ENCODE peak calls at places on chromosomes 6 and 20, in four cellular contexts. D is upper lobe of right lung, X is neural progenitor cell, K is heart left ventricle. B is an unnamed sample. For H3K9me3 and H3K4me1, the result is how much of the 10 kb centered on the place peaks cover.

GRCh38 chr6:19811397-19812079 is 25.6 kb upstream of the ID4 start:
- DNase-seq in D (no peak), X (peak), K (no peak), B (no peak)

GRCh38 chr6:30071081-30071818 is 4.3 kb downstream of the PPP1R11 start:
- DNase-seq in D (peak), X (peak), K (peak), B (no peak)

GRCh38 chr20:42441196-42441861 is 748.4 kb downstream of the PTPRT start:
- DNase-seq in D (no peak), X (no peak), K (no peak), B (no peak)

GRCh38 chr20:46398963-46399362 is 7.5 kb downstream of the ELMO2 start:
- DNase-seq in D (no peak), X (no peak), K (no peak), B (no peak)

GRCh38 chr6:152748843-152749242 is 1.8 kb upstream of the VIP start:
- DNase-seq in D (no peak), X (no peak), K (no peak), B (no peak)

GRCh38 chr6:49906511-49906910 is 40.2 kb upstream of the CRISP1 start:
- DNase-seq in D (no peak), X (no peak), K (peak), B (no peak)

GRCh38 chr20:29296256-29297230 is 1960.9 kb upstream of the DEFB115 start:
- DNase-seq in D (no peak), X (no peak), K (no peak), B (no peak)

GRCh38 chr6:23213651-23214050 is 644.3 kb downstream of the HDGFL1 start:
- DNase-seq in D (no peak), X (no peak), K (no peak), B (no peak)

GRCh38 chr20:50123418-50123817 is 10.5 kb upstream of the UBE2V1 start:
- DNase-seq in D (peak), X (no peak), K (no peak), B (no peak)

GRCh38 chr20:47691632-47692031 is 93.6 kb downstream of the SULF2 start:
- DNase-seq in D (no peak), X (peak), K (no peak), B (no peak)

GRCh38 chr20:41047975-41048305 is 19.3 kb downstream of the TOP1 start:
- DNase-seq in D (no peak), X (no peak), K (no peak), B (no peak)

GRCh38 chr6:136763716-136764521 is 28.4 kb downstream of the MAP3K5 start:
- DNase-seq in D (no peak), X (no peak), K (no peak), B (no peak)
- H3K4me3 ChIP-seq in D (no peak), X (no peak), K (no peak), B (no peak)

GRCh38 chr6:4786936-4787504 is 10.8 kb downstream of the CDYL start:
- DNase-seq in D (no peak), X (no peak), K (no peak), B (peak)
- H3K9me3 ChIP-seq in D (under half), X (under half), K (under half), B (under half)

DNA sequence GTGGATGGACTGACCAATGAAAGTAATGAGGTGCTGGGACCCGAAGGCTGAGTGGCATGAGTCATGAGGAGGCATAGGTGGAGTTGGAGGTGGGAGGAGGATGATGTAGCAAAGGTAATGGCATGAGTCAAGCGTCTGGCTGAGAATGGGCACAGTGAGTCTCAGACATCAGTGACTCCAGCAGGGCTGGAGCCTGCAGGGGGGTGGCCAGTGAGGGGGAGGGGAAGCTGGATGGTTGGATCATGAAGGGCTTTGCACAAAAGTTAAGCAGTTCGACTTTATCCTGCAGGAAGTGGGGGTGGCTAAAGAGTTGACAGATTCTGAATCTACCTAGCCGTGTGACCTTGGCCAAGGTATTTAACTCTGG is 99.0 kb upstream of the IYD start:
- DNase-seq in D (no peak), X (no peak), K (no peak), B (no peak)
- H3K4me1 ChIP-seq in D (under half), X (under half), K (under half), B (under half)

DNA sequence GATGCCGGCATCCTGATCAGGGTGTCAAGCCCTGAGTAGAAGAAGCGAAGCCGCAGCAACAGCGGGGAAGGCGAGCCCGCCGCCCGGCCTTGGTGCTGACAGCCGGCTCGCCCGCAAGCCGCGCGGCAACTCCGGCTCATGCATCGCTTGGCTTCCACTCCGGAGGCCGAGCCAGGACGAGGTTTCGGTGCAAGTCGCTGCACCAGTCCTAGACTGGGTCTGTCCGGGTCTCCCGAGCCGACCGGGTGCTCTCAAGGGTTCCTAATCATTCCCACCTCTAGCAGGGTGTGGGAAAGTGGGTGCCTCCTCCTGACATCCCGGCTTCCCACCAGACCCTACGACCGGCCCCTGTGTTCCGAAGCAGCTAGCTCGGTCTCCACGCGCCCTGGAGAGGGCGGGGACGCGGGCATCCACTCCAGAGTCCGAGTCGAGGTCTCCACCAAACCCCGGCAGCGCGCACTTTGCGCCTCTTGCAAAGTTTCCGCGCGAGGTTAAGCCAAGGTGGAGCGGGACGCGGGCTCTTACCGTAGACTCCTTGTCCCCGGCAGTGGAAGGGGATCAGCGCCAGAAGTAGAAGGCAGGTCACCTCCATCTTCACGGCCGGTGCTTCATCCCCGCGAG is 1.4 kb downstream of the MDGA1 start:
- DNase-seq in D (no peak), X (peak), K (peak), B (peak)
- H3K4me3 ChIP-seq in D (peak), X (peak), K (peak), B (peak)

DNA sequence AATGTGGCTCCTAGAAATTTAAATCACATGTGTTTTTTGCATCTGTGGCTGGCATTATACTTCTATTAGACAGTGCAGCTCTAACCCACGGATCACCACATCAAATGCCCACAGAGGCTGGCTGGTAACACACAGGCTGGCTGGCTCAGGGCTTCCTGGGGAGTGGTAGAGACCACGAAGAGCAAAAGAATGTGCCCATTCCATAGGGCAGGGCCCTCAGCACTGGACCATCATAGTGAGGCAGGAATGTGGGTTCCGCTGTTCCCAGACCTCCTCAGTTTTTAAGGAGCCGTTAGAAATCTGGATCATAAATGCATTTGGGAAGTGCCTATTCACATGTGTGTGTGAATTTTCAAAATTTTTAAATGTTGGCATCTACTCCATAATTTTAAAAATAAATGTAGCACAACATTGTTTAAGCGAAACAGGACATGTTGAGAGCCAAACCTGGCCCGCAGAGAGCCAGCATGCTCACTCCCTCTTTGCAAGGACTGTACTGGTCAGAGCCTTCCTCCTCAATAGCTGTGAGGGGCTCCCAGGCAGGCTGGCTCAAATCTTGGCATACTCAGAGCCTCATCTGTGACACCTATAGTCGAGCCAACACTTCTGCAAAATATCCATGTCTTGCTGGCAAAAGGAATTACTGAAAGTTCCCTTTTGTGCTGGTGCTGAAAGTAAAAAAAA is 190.5 kb downstream of the FNDC1 start:
- DNase-seq in D (no peak), X (no peak), K (no peak), B (no peak)
- H3K9me3 ChIP-seq in D (under half), X (under half), K (under half), B (under half)

GRCh38 chr6:16729744-16730143 is 31.5 kb downstream of the ATXN1 start:
- DNase-seq in D (no peak), X (no peak), K (no peak), B (no peak)

GRCh38 chr6:16729183-16729696 is 32.0 kb downstream of the ATXN1 start:
- DNase-seq in D (no peak), X (no peak), K (no peak), B (no peak)

GRCh38 chr6:16728513-16729182 is 32.6 kb downstream of the ATXN1 start:
- DNase-seq in D (no peak), X (no peak), K (no peak), B (no peak)

GRCh38 chr6:16725145-16725864 is 36.0 kb downstream of the ATXN1 start:
- DNase-seq in D (no peak), X (no peak), K (no peak), B (no peak)

DNA sequence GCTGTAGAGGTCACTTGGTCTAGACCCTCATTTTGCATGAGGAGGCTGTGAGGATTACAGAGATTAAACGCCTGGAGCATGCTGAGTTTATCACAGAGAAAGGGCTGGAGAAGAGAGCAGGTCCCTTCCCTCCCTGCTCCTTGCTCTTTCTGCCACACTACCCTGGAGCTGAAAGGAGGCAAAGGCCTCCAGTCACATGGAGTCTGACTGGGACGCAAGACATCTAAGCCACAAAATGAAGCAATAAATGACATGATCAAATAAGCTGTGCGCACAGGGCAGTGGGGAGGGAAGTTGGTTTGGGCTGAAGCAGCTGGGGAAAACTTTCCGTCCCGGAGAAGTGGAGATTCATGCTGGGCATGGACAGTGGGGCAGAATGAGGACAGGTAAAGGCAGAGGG is 33.3 kb downstream of the ATXN1 start:
- DNase-seq in D (no peak), X (no peak), K (no peak), B (no peak)
- H3K4me1 ChIP-seq in D (half or more), X (under half), K (under half), B (under half)

GRCh38 chr6:161542581-161542980 is 268.7 kb upstream of the AGPAT4 start:
- DNase-seq in D (no peak), X (no peak), K (no peak), B (no peak)
- H3K4me3 ChIP-seq in D (no peak), X (no peak), K (no peak), B (no peak)

GRCh38 chr6:37904590-37904989 is 85.1 kb downstream of the ZFAND3 start:
- DNase-seq in D (no peak), X (no peak), K (no peak), B (no peak)
- H3K9me3 ChIP-seq in D (under half), X (under half), K (under half), B (under half)

B was measured in HAP-1.